ENCODE peak calls at places on chromosomes 7 and 10, in six cellular contexts. A is GM12878, M is A549, F is NB4, V is HepG2, B is endothelial cell of umbilical vein. Z is an unnamed sample.

GRCh38 chr10:117439243-117439912 is 64.1 kb upstream of the PDZD8 start:
- DNase-seq in B (no peak), A (no peak), V (no peak), F (no peak), M (no peak), Z (no peak)

GRCh38 chr7:134996097-134996550 is 9.8 kb downstream of the AGBL3 start:
- DNase-seq in F (no peak), M (no peak), B (no peak), A (peak; percentile 96), V (no peak), Z (no peak)

GRCh38 chr7:106678795-106679152 is 17.8 kb upstream of the CCDC71L start:
- DNase-seq in F (no peak), A (no peak), V (no peak), B (no peak), M (no peak), Z (no peak)

GRCh38 chr10:52314822-52315552 is 906 bp downstream of the DKK1 start:
- DNase-seq in B (no peak), M (peak; percentile 13), A (no peak), F (no peak), V (no peak), Z (no peak)

GRCh38 chr10:28807760-28808613 is 130.7 kb downstream of the BAMBI start:
- DNase-seq in B (no peak), F (no peak), A (no peak), V (peak; percentile 60), M (no peak), Z (peak; percentile 85)

GRCh38 chr7:41733063-41733398 is 30.1 kb upstream of the INHBA start:
- DNase-seq in B (peak; percentile 62), F (no peak), V (no peak), M (no peak), A (no peak), Z (no peak)

GRCh38 chr7:110283056-110283455 is 807.9 kb upstream of the LRRN3 start:
- DNase-seq in B (no peak), M (no peak), A (no peak), F (no peak), V (no peak), Z (no peak)

GRCh38 chr7:85041599-85042216 is 145.1 kb downstream of the SEMA3D start:
- DNase-seq in F (peak; percentile 68), B (peak; percentile 83), V (peak; percentile 55), A (peak; percentile 3), M (peak; percentile 17), Z (peak; percentile 25)

GRCh38 chr10:43128958-43129706 is 9.1 kb upstream of the CSGALNACT2 start:
- DNase-seq in B (peak; percentile 38), F (peak; percentile 94), A (no peak), M (no peak), V (no peak), Z (peak; percentile 67)

GRCh38 chr7:147023390-147023914 is 906.9 kb downstream of the CNTNAP2 start:
- DNase-seq in A (no peak), F (no peak), B (no peak), M (no peak), V (no peak), Z (no peak)

GRCh38 chr7:87784424-87784823 is 91.7 kb downstream of the SLC25A40 start:
- DNase-seq in M (no peak), V (no peak), F (peak; percentile 25), B (no peak), A (no peak), Z (no peak)

GRCh38 chr7:31695856-31696255 is 8.8 kb downstream of the PPP1R17 start:
- DNase-seq in M (no peak), B (no peak), A (no peak), V (no peak), F (no peak), Z (no peak)

GRCh38 chr10:112964482-112964881 is 14.4 kb downstream of the TCF7L2 start:
- DNase-seq in M (no peak), F (no peak), V (no peak), A (no peak), B (no peak), Z (no peak)

GRCh38 chr10:30737931-30738391 is 108.4 kb upstream of the LYZL2 start:
- DNase-seq in F (peak; percentile 76), M (no peak), V (no peak), A (peak; percentile 85), B (no peak), Z (no peak)

GRCh38 chr10:30738416-30738815 is 108.9 kb upstream of the LYZL2 start:
- DNase-seq in V (no peak), B (no peak), F (no peak), M (no peak), A (no peak), Z (no peak)

GRCh38 chr10:30732671-30733070 is 103.1 kb upstream of the LYZL2 start:
- DNase-seq in V (no peak), M (no peak), B (no peak), F (no peak), A (no peak), Z (no peak)

GRCh38 chr10:30731963-30732362 is 102.4 kb upstream of the LYZL2 start:
- DNase-seq in B (no peak), M (no peak), A (no peak), F (no peak), V (no peak), Z (no peak)

GRCh38 chr10:30736685-30737232 is 107.2 kb upstream of the LYZL2 start:
- DNase-seq in A (peak; percentile 94), B (peak; percentile 85), V (no peak), F (peak; percentile 86), M (peak; percentile 64), Z (no peak)
- TF ChIP-seq MYC in A (no peak), B (no peak), V (no peak), F (no peak), M (no peak), Z (no peak)

DNA sequence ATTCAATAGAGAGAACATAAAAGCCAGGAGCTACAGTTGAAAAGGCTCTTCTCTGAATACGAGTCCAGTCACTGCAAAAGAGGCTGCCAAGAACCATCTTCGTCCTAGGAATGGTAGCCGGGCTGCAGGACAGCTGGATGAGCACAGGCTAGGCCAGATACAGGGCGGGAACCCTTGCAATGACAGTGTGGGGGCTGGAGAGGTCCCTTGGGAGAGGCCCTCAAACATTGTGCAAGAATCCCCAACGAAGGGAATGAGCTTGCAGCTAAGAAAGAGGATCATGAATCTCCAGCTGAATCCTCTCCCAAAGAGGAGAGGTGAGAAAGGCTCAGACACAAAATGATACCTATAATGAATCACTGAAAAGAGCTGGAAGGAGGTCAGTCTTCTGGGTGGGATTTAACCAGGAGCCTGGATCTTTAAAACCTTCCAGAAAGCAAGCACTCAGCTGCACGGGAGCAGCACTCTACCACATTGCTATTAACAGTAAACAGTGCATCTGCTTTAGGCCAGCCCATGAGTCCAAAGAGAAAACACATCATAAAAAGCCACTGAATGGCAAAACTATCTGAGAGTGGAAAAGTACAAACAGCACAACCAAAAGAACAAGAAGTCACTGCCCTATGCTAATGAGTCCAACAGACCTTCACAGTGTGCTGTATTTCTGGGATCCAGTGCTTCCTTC is 287.9 kb downstream of the TNS3 start:
- DNase-seq in B (no peak), V (no peak), M (no peak), F (peak; percentile 91), A (no peak), Z (no peak)
- TF ChIP-seq MYC in B (no peak), V (no peak), M (no peak), F (no peak), A (no peak), Z (no peak)

GRCh38 chr7:105060923-105061322 is 46.9 kb downstream of the KMT2E start:
- DNase-seq in M (no peak), F (no peak), B (no peak), A (no peak), V (no peak), Z (no peak)
- TF ChIP-seq MYC in M (no peak), F (no peak), B (no peak), A (no peak), V (no peak), Z (no peak)

DNA sequence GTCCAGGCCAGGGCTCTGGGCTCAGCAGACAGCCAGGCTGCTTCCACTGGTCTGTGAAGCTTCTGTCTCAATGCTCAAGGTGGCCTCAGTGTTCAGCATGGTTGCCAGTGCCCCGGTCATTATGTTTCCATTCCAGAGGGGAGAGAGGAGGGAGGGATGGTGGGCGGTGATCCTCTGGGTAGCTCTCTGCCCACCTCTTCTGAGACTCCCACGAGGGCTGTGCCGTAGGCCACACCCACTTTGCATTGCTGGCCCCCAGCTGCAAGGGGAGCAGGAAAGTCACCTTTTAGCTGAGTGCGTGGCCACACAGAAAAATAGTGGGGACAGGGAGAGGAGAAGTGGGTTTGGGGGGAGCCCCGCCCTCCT is 42.5 kb downstream of the FOXK1 start:
- DNase-seq in A (no peak), B (peak; percentile 66), F (peak; percentile 82), M (peak; percentile 24), V (peak; percentile 58), Z (no peak)
- TF ChIP-seq MYC in A (no peak), B (no peak), F (no peak), M (no peak), V (no peak), Z (no peak)

DNA sequence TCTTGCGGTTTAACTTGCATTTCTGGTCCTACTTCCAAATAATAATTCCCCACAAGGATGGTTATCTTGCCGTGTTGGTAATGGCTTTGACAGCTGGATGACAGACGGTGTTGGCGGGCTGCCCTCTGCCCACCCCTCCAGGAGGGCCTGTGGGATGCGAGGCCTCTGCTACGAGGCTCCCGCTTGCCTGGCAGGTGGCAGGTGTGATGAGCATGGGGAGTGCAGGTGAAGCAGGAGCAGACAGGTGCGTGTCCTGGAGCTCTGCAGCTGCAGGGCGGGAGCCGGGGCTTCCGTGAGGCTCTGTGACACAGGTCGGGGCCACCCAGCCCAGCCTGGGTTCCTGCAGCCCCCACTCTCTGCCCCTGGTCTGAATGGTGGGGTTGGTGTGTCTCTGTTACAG is 11.8 kb downstream of the INPP5A start:
- DNase-seq in M (no peak), A (no peak), F (peak; percentile 12), B (no peak), V (no peak), Z (no peak)
- TF ChIP-seq MYC in M (no peak), A (no peak), F (no peak), B (no peak), V (no peak), Z (no peak)

GRCh38 chr7:18354686-18355085 is 140.9 kb upstream of the HDAC9 start:
- DNase-seq in F (no peak), A (no peak), V (no peak), B (peak; percentile 31), M (no peak), Z (no peak)

GRCh38 chr7:18354108-18354507 is 141.4 kb upstream of the HDAC9 start:
- DNase-seq in A (no peak), V (no peak), M (no peak), F (no peak), B (no peak), Z (no peak)

GRCh38 chr7:18361756-18362155 is 133.8 kb upstream of the HDAC9 start:
- DNase-seq in F (no peak), A (no peak), M (no peak), V (no peak), B (no peak), Z (peak; percentile 9)

GRCh38 chr7:18356195-18356645 is 139.3 kb upstream of the HDAC9 start:
- DNase-seq in A (no peak), M (peak; percentile 5), V (peak; percentile 8), B (peak; percentile 71), F (peak; percentile 54), Z (peak; percentile 12)

GRCh38 chr7:18357691-18358090 is 137.9 kb upstream of the HDAC9 start:
- DNase-seq in M (peak; percentile 13), F (peak; percentile 17), V (no peak), B (no peak), A (no peak), Z (no peak)
- TF ChIP-seq MYC in M (no peak), F (no peak), V (no peak), B (no peak), A (no peak), Z (no peak)

Z was measured in K562.